ENCODE peak calls at places on chromosomes 2 and 18, in seven cellular contexts. R is cardiac muscle cell, C is GM23338, D is AG10803, I is sigmoid colon, N is tibial artery, K is K562. A is an unnamed sample.

GRCh38 chr2:222756951-222757645 is 85.6 kb downstream of the MOGAT1 start:
- DNase-seq in R (no peak), C (no peak), D (peak; percentile 83), I (no peak), N (no peak), K (no peak), A (no peak)

GRCh38 chr2:59029058-59029457 is 787.9 kb upstream of the FANCL start:
- DNase-seq in R (no peak), C (no peak), D (no peak), I (no peak), N (no peak), K (no peak), A (no peak)

GRCh38 chr2:152646775-152647174 is 70.5 kb downstream of the PRPF40A start:
- DNase-seq in R (no peak), C (peak; percentile 40), D (peak; percentile 90), I (no peak), N (no peak), K (no peak), A (peak; percentile 80)

GRCh38 chr18:23752796-23753195 is 63.5 kb downstream of the LAMA3 start:
- DNase-seq in R (no peak), C (no peak), D (peak; percentile 30), I (no peak), N (no peak), K (no peak), A (no peak)

GRCh38 chr18:60060578-60060977 is 160.8 kb downstream of the PMAIP1 start:
- DNase-seq in R (no peak), C (no peak), D (no peak), I (no peak), N (no peak), K (no peak), A (no peak)

GRCh38 chr2:126822921-126823320 is 75.8 kb upstream of the TEX51 start:
- DNase-seq in R (no peak), C (no peak), D (no peak), I (peak; percentile 50), N (no peak), K (no peak), A (no peak)

GRCh38 chr2:165015052-165015642 is 59.8 kb upstream of the SLC38A11 start:
- DNase-seq in R (peak; percentile 84), C (peak; percentile 83), D (peak; percentile 57), I (no peak), N (peak; percentile 55), K (peak; percentile 39), A (no peak)

GRCh38 chr18:58597649-58598048 is 31.2 kb downstream of the ALPK2 start:
- DNase-seq in R (no peak), C (no peak), D (no peak), I (no peak), N (no peak), K (no peak), A (no peak)

GRCh38 chr2:191881982-191882816 is 35.3 kb upstream of the CAVIN2 start:
- DNase-seq in R (no peak), C (no peak), D (no peak), I (no peak), N (no peak), K (no peak), A (no peak)

GRCh38 chr2:28387082-28387960 is 5.3 kb upstream of the FOSL2 start:
- DNase-seq in R (no peak), C (no peak), D (no peak), I (no peak), N (no peak), K (no peak), A (no peak)

GRCh38 chr2:42274872-42275271 is 86.1 kb downstream of the COX7A2L start:
- DNase-seq in R (no peak), C (no peak), D (no peak), I (no peak), N (no peak), K (no peak), A (no peak)

GRCh38 chr18:12307251-12307736 is 747 bp upstream of the TUBB6 start:
- DNase-seq in R (peak; percentile 57), C (peak; percentile 64), D (peak; percentile 79), I (peak; percentile 86), N (peak; percentile 73), K (no peak), A (no peak)

GRCh38 chr18:10783941-10784340 is 258.1 kb downstream of the NAPG start:
- DNase-seq in R (no peak), C (no peak), D (no peak), I (no peak), N (no peak), K (no peak), A (no peak)

GRCh38 chr2:46153996-46154753 is 143.0 kb upstream of the EPAS1 start:
- DNase-seq in R (no peak), C (no peak), D (no peak), I (no peak), N (no peak), K (no peak), A (no peak)

GRCh38 chr2:112021781-112022231 is 33.3 kb upstream of the TMEM87B start:
- DNase-seq in R (no peak), C (no peak), D (peak; percentile 18), I (no peak), N (no peak), K (peak; percentile 59), A (peak; percentile 22)

GRCh38 chr2:70728128-70728527 is 39.9 kb downstream of the ADD2 start:
- DNase-seq in R (peak; percentile 11), C (peak; percentile 89), D (peak; percentile 8), I (no peak), N (no peak), K (no peak), A (no peak)

GRCh38 chr2:1854747-1855146 is 110.4 kb upstream of the PXDN start:
- DNase-seq in R (peak; percentile 77), C (peak; percentile 89), D (peak; percentile 17), I (no peak), N (no peak), K (peak; percentile 62), A (no peak)

GRCh38 chr2:240742602-240743095 is 51.0 kb downstream of the AQP12A start:
- DNase-seq in R (peak; percentile 30), C (peak; percentile 9), D (no peak), I (no peak), N (no peak), K (no peak), A (no peak)

GRCh38 chr2:134276381-134277172 is 22.7 kb downstream of the MGAT5 start:
- DNase-seq in R (no peak), C (no peak), D (no peak), I (no peak), N (no peak), K (no peak), A (no peak)
- H3K4me3 ChIP-seq in R (no peak overlapping the region), C (no peak overlapping the region), D (no peak overlapping the region), I (no peak overlapping the region), N (no peak overlapping the region), K (no peak overlapping the region), A (no peak overlapping the region)

GRCh38 chr18:829432-829831 is 17.4 kb upstream of the YES1 start:
- DNase-seq in R (no peak), C (no peak), D (no peak), I (no peak), N (no peak), K (no peak), A (no peak)

GRCh38 chr18:830315-830901 is 18.4 kb upstream of the YES1 start:
- DNase-seq in R (no peak), C (peak; percentile 72), D (peak; percentile 57), I (no peak), N (peak; percentile 33), K (peak; percentile 55), A (no peak)

GRCh38 chr18:834086-834720 is 22.2 kb upstream of the YES1 start:
- DNase-seq in R (no peak), C (no peak), D (no peak), I (no peak), N (no peak), K (no peak), A (no peak)

GRCh38 chr18:833197-833596 is 21.2 kb upstream of the YES1 start:
- DNase-seq in R (no peak), C (no peak), D (no peak), I (no peak), N (no peak), K (no peak), A (no peak)

GRCh38 chr18:832085-832681 is 20.1 kb upstream of the YES1 start:
- DNase-seq in R (peak; percentile 49), C (peak; percentile 87), D (no peak), I (no peak), N (no peak), K (peak; percentile 80), A (no peak)
- TF ChIP-seq CTCF in R (no peak), C (peak; percentile 69), D (no peak), I (no peak), N (no peak), K (peak; percentile 77), A (no peak)

DNA sequence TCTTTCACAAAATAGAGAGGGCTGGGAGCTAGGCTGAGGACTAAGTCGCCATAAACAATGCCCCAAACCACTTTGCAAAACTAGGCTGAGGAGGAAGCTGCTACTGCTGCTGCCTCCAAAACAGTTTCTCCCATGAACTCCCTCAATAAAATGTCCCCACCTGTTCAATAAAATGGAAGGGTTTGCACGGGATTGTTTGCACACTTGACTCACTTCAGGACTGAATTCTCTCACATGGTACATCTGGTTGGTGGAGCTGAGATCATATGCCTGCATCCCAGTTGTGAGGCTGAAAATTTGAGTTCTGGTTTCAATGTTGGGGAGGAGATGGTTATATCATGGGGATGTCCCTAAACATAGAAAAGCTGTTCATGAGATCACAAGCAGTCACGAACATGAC is 26.5 kb downstream of the NCKAP5 start:
- DNase-seq in R (no peak), C (no peak), D (no peak), I (no peak), N (no peak), K (no peak), A (no peak)
- H3K4me3 ChIP-seq in R (no peak overlapping the region), C (no peak overlapping the region), D (no peak overlapping the region), I (no peak overlapping the region), N (no peak overlapping the region), K (no peak overlapping the region), A (no peak overlapping the region)

DNA sequence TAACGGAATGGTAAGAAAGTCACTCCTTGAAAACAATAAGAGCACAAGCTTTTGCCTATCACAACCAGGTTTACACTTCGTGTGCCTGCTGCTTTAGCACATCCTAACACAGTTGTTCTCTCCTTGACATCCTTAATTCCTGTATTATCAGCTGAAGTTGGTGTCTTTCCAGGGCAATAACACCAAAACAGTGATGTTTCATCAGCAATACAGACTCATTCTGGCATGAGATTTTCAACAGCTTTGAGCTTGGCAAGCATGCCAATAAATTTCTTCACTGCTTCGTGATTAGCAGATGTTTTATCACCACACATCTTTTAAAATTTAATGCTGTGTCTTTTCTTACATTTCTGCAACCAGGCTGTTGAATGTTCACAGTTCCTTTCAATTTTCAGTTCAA is 148.4 kb downstream of the EIPR1 start:
- DNase-seq in R (no peak), C (no peak), D (peak; percentile 52), I (no peak), N (no peak), K (no peak), A (no peak)
- TF ChIP-seq CTCF in R (no peak), C (no peak), D (no peak), I (no peak), N (no peak), K (no peak), A (no peak)

GRCh38 chr2:239394346-239394945 is 6.4 kb downstream of the HDAC4 start:
- DNase-seq in R (no peak), C (no peak), D (no peak), I (peak; percentile 63), N (no peak), K (no peak), A (no peak)
- H3K4me3 ChIP-seq in R (no peak overlapping the region), C (no peak overlapping the region), D (no peak overlapping the region), I (no peak overlapping the region), N (no peak overlapping the region), K (no peak overlapping the region), A (no peak overlapping the region)

A was measured in retinal pigment epithelial cell.